ENCODE peak calls at places on chromosomes 2 and 18, in four cellular contexts. C, N, Y and L are unnamed samples. For H3K4me1, the result is how much of the 10 kb centered on the place peaks cover.

GRCh38 chr2:241550616-241551580 is 7.6 kb upstream of the BOK start:
- DNase-seq in C (no peak), N (no peak), Y (no peak), L (no peak)

GRCh38 chr2:232621186-232621585 is 12.2 kb upstream of the EFHD1 start:
- DNase-seq in C (no peak), N (no peak), Y (no peak), L (no peak)

GRCh38 chr2:69253893-69254292 is 133.1 kb downstream of the GFPT1 start:
- DNase-seq in C (peak), N (no peak), Y (no peak), L (no peak)

GRCh38 chr2:67221266-67221665 is 175.9 kb upstream of the ETAA1 start:
- DNase-seq in C (no peak), N (no peak), Y (no peak), L (no peak)

GRCh38 chr18:50614838-50615237 is 55.0 kb downstream of the MAPK4 start:
- DNase-seq in C (no peak), N (peak), Y (no peak), L (no peak)

GRCh38 chr2:234204480-234204879 is 154.0 kb downstream of the SPP2 start:
- DNase-seq in C (no peak), N (no peak), Y (no peak), L (no peak)

GRCh38 chr2:99066075-99066557 is 75.4 kb upstream of the C2orf15 start:
- DNase-seq in C (peak), N (peak), Y (no peak), L (no peak)

GRCh38 chr2:34096552-34097171 is 497.6 kb upstream of the FAM98A start:
- DNase-seq in C (peak), N (peak), Y (no peak), L (no peak)

GRCh38 chr2:45276914-45277313 is 267.7 kb upstream of the SIX2 start:
- DNase-seq in C (peak), N (peak), Y (no peak), L (no peak)

GRCh38 chr18:78816916-78817315 is 162.7 kb upstream of the SALL3 start:
- DNase-seq in C (no peak), N (no peak), Y (no peak), L (no peak)

GRCh38 chr2:23497536-23497935 is 112.6 kb downstream of the KLHL29 start:
- DNase-seq in C (no peak), N (no peak), Y (no peak), L (no peak)

GRCh38 chr2:23500836-23501235 is 115.9 kb downstream of the KLHL29 start:
- DNase-seq in C (no peak), N (no peak), Y (no peak), L (no peak)

GRCh38 chr2:23497063-23497462 is 112.1 kb downstream of the KLHL29 start:
- DNase-seq in C (peak), N (no peak), Y (no peak), L (no peak)

GRCh38 chr2:23498941-23499340 is 114.0 kb downstream of the KLHL29 start:
- DNase-seq in C (no peak), N (no peak), Y (no peak), L (no peak)

GRCh38 chr2:23499419-23499818 is 114.4 kb downstream of the KLHL29 start:
- DNase-seq in C (no peak), N (no peak), Y (no peak), L (no peak)
- H3K4me1 ChIP-seq in C (under half), N (under half), Y (under half), L (under half)

DNA sequence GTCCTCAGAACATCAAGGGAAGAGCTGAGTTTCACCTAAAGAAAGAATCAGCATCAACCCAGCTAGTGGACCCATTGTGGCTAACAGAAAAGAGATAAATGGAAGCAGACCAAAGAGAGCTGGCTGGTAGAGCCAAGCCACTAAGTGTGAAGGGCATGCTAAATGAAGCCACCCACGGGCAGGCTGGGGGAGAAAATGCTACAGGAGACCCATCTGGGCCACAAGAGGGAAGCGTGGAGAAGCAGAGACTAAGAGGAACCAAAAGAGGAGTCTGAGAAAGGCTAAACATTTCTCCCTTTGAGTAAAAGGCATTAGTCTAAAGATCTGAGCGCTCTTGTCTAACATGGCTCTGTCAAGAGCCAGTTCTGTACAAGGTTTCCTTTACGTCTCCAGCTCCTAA is 15.8 kb downstream of the CWC22 start:
- DNase-seq in C (no peak), N (no peak), Y (no peak), L (no peak)
- TF ChIP-seq CTCF in C (no peak), N (no peak), Y (no peak), L (no peak)

DNA sequence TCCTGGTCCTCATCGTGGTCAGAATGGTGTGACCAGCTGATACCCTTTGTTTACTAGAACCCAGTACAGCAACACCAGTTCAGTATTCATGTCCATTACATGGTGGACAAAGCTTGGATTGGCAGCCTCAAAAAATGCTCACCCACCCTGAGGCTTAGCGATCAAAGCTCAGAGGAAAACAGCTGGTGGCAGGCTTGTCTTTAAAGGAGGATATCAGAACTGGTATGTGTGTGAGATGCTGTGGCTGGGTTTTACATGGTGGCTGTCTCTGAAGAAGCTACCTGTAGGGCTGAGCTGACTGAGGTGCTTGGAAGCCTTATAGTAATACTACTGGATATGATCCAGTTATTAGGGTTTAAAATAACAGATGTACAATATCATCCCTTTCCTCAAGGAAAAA is 471.2 kb upstream of the MEX3C start:
- DNase-seq in C (no peak), N (no peak), Y (no peak), L (no peak)
- H3K4me3 ChIP-seq in C (no peak), N (no peak), Y (no peak), L (no peak)

GRCh38 chr2:202693503-202693902 is 58.7 kb downstream of the FAM117B start:
- DNase-seq in C (no peak), N (no peak), Y (no peak), L (no peak)
- H3K4me1 ChIP-seq in C (under half), N (under half), Y (under half), L (under half)

GRCh38 chr2:30204281-30204680 is 27.1 kb upstream of the LBH start:
- DNase-seq in C (no peak), N (no peak), Y (no peak), L (no peak)

GRCh38 chr2:30205456-30205855 is 25.9 kb upstream of the LBH start:
- DNase-seq in C (no peak), N (no peak), Y (no peak), L (no peak)

GRCh38 chr2:30209227-30209626 is 22.1 kb upstream of the LBH start:
- DNase-seq in C (no peak), N (no peak), Y (no peak), L (no peak)

GRCh38 chr2:30206461-30207430 is 24.6 kb upstream of the LBH start:
- DNase-seq in C (no peak), N (no peak), Y (no peak), L (no peak)

GRCh38 chr2:30208453-30208852 is 22.9 kb upstream of the LBH start:
- DNase-seq in C (peak), N (peak), Y (peak), L (peak)
- TF ChIP-seq CTCF in C (peak), N (peak), Y (peak), L (peak)

GRCh38 chr18:65983750-65984149 is 232.9 kb downstream of the CDH7 start:
- DNase-seq in C (no peak), N (peak), Y (no peak), L (no peak)
- H3K4me3 ChIP-seq in C (no peak), N (no peak), Y (no peak), L (no peak)